ENCODE peak calls at places on chromosomes 13 and 19, in nine cellular contexts. S, E, K, L, T, H, J, Y and W are unnamed samples.

GRCh38 chr19:5719274-5719960 is 529 bp downstream of the LONP1 start:
- DNase-seq in S (no peak), E (no peak), K (no peak), L (peak), T (peak), H (peak), J (peak), Y (no peak), W (no peak)

GRCh38 chr13:32443111-32443510 is 15.2 kb upstream of the N4BP2L1 start:
- DNase-seq in S (no peak), E (no peak), K (peak), L (peak), T (peak), H (peak), J (no peak), Y (no peak), W (no peak)

GRCh38 chr19:51090471-51090870 is 7.8 kb upstream of the KLK14 start:
- DNase-seq in S (no peak), E (no peak), K (no peak), L (no peak), T (no peak), H (no peak), J (no peak), Y (no peak), W (no peak)

GRCh38 chr19:33740811-33741396 is 55.8 kb upstream of the KCTD15 start:
- DNase-seq in S (no peak), E (no peak), K (peak), L (peak), T (peak), H (peak), J (peak), Y (no peak), W (peak)

GRCh38 chr19:33477781-33478180 is 43.8 kb downstream of the PEPD start:
- DNase-seq in S (no peak), E (no peak), K (no peak), L (no peak), T (no peak), H (no peak), J (no peak), Y (no peak), W (peak)

GRCh38 chr13:98938801-98939200 is 39.1 kb downstream of the DOCK9 start:
- DNase-seq in S (no peak), E (no peak), K (no peak), L (peak), T (no peak), H (no peak), J (no peak), Y (no peak), W (no peak)

GRCh38 chr19:56159009-56159501 is 16.8 kb upstream of the GALP start:
- DNase-seq in S (no peak), E (no peak), K (no peak), L (no peak), T (no peak), H (no peak), J (no peak), Y (no peak), W (no peak)

GRCh38 chr13:99726261-99726894 is 225.1 kb downstream of the TM9SF2 start:
- DNase-seq in S (no peak), E (no peak), K (no peak), L (no peak), T (no peak), H (no peak), J (no peak), Y (no peak), W (no peak)

GRCh38 chr19:5880604-5881078 is 10.3 kb upstream of the FUT5 start:
- DNase-seq in S (peak), E (peak), K (peak), L (peak), T (peak), H (peak), J (peak), Y (peak), W (no peak)

GRCh38 chr13:29929062-29929847 is 78.8 kb upstream of the UBL3 start:
- DNase-seq in S (no peak), E (no peak), K (no peak), L (no peak), T (no peak), H (no peak), J (no peak), Y (no peak), W (no peak)

GRCh38 chr19:37506387-37507166 is at the start of gene ZNF793:
- DNase-seq in S (peak), E (peak), K (peak), L (peak), T (peak), H (peak), J (peak), Y (peak), W (peak)

GRCh38 chr13:102548811-102549210 is 48.0 kb upstream of the TPP2 start:
- DNase-seq in S (no peak), E (no peak), K (no peak), L (no peak), T (peak), H (no peak), J (no peak), Y (no peak), W (no peak)

GRCh38 chr19:4172861-4173473 is 9.4 kb downstream of the SIRT6 start:
- DNase-seq in S (peak), E (no peak), K (peak), L (peak), T (no peak), H (peak), J (peak), Y (peak), W (no peak)

DNA sequence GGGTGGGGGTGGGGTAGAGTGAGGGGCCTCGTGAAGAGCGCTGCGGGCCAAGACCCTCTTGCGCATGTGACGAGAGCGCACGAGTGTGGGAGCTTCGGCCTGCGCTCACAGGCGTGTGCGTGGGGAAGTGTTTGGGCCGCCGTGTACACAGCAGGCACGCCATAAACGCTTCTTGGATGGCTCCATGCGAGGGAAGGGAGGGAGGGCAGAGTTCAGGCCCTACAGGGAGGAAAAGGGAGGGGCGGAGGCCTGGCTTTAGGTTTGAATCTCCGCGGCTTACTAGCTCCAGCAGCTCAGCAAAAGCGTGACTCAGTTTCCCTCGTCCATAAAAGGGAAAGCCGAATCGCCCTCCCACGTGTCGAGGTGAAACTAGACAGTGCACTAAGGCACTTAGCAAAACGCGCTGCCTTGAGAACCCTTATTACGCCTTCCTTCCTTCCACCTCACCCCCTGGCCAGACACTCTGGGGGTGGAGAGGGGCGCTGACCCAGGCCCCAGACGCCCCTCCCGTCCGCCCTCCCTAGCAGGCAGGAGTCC is 12.5 kb downstream of the GADD45B start:
- DNase-seq in S (no peak), E (no peak), K (no peak), L (no peak), T (no peak), H (peak), J (no peak), Y (no peak), W (no peak)
- H3K4me3 ChIP-seq in S (no peak), E (peak), K (no peak), L (no peak), T (no peak), H (peak), J (no peak), Y (peak), W (peak)

DNA sequence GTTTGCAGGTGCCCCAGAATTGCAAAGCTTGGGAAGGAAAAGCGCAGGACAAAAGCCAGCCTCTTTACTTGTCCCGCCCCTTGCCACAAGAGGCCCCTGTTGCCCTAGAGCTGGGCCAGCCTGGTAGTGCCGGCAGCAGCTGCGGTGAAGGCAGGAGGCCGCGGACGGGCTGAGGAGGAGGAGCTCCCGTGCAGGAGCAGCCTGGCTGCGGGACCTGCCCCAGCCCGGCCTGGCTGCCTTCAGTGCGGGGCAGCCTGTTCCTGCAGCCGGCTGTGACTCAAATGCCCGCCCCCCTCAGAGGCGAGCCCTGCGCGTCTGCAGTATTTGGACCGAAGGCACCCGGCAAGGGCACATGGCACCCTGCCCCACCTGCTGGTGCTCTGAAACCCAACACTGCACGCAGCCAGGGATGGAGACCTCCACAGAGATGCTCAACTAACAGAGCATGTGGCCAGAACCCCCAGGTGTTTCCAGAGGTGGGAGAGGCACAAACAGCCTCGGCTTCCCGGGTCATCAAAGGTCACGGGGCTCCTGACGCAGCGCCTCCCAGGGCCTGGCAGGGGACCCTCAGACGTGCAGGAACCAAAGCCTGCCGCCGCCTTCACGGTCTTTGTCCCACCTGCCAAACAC is 29.7 kb downstream of the NAXD start:
- DNase-seq in S (peak), E (no peak), K (peak), L (peak), T (peak), H (peak), J (peak), Y (peak), W (no peak)
- TF ChIP-seq CTCF in S (no peak), E (peak), K (peak), L (peak), T (peak), H (peak), J (peak), Y (peak), W (peak)

DNA sequence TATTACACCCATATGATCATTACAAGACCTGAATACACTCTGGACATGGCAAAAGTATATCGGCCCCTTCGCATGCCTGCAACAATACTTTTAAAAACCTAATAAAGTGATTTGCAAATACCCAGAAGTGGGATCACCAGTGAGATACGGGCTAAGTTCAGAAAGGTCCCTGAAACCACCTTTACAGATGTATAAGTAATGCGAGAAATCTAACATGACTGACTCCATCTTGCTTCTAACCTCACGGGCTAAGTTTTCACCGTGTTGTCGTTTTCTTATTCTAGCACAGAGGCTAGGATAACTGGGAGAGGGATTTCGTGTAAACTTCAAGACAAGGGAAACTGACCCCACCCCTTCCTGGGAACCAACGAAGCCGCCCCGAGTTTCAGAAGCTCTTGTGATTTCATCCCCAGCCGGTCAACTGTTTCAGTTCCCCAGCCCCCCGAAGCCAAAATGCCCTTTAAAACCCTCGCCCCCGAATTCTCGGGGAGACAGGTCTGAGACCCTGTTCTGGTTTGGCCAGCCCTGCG is 703 bp downstream of the NEK3 start:
- DNase-seq in S (peak), E (peak), K (no peak), L (no peak), T (peak), H (peak), J (peak), Y (peak), W (peak)
- H3K4me3 ChIP-seq in S (peak), E (peak), K (peak), L (peak), T (peak), H (peak), J (peak), Y (peak), W (peak)

DNA sequence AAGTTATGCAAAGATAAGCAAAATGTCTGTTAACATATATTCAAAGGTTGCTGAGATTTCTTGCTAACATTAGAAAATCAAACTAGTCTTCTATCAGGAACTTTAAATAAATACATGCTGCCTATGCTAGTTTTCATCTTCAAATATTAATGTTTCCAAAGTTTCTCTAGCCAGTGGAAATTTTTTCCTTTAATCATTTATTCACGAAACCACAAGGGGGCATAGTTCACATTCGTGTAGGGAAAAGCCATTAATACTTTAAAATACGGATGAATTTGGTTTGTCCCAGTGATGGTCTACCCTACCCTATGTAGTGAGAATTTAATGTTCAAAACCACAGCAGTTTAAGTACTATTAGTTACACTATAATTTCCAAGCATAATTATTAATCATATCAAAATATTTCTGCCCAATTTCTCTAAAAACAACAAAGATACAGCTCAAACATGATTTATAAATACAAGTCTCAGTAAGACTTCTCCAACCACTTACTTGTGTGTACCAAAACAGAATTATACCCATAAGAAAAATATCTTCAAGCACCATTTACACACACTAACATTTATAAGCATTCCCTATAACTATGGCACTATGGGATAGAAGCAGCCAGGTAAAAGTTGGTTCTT is 16.2 kb downstream of the NUFIP1 start:
- DNase-seq in S (no peak), E (no peak), K (no peak), L (peak), T (peak), H (peak), J (peak), Y (no peak), W (peak)
- TF ChIP-seq CTCF in S (peak), E (peak), K (peak), L (peak), T (peak), H (peak), J (peak), Y (peak), W (peak)

GRCh38 chr19:29965529-29965928 is 23.5 kb downstream of the URI1 start:
- DNase-seq in S (no peak), E (no peak), K (no peak), L (no peak), T (peak), H (peak), J (peak), Y (no peak), W (no peak)
- H3K4me3 ChIP-seq in S (no peak), E (no peak), K (no peak), L (no peak), T (no peak), H (no peak), J (no peak), Y (no peak), W (no peak)

GRCh38 chr19:39679056-39679790 is 23.5 kb downstream of the LGALS16 start:
- DNase-seq in S (no peak), E (no peak), K (no peak), L (no peak), T (no peak), H (peak), J (peak), Y (no peak), W (no peak)

GRCh38 chr19:39676004-39676403 is 20.3 kb downstream of the LGALS16 start:
- DNase-seq in S (no peak), E (peak), K (no peak), L (no peak), T (peak), H (no peak), J (no peak), Y (no peak), W (no peak)

GRCh38 chr19:39679791-39680168 is 24.1 kb downstream of the LGALS16 start:
- DNase-seq in S (no peak), E (no peak), K (no peak), L (no peak), T (no peak), H (no peak), J (no peak), Y (no peak), W (no peak)

GRCh38 chr19:39680593-39680992 is 23.7 kb upstream of the LGALS14 start:
- DNase-seq in S (no peak), E (no peak), K (no peak), L (no peak), T (no peak), H (no peak), J (no peak), Y (no peak), W (no peak)

DNA sequence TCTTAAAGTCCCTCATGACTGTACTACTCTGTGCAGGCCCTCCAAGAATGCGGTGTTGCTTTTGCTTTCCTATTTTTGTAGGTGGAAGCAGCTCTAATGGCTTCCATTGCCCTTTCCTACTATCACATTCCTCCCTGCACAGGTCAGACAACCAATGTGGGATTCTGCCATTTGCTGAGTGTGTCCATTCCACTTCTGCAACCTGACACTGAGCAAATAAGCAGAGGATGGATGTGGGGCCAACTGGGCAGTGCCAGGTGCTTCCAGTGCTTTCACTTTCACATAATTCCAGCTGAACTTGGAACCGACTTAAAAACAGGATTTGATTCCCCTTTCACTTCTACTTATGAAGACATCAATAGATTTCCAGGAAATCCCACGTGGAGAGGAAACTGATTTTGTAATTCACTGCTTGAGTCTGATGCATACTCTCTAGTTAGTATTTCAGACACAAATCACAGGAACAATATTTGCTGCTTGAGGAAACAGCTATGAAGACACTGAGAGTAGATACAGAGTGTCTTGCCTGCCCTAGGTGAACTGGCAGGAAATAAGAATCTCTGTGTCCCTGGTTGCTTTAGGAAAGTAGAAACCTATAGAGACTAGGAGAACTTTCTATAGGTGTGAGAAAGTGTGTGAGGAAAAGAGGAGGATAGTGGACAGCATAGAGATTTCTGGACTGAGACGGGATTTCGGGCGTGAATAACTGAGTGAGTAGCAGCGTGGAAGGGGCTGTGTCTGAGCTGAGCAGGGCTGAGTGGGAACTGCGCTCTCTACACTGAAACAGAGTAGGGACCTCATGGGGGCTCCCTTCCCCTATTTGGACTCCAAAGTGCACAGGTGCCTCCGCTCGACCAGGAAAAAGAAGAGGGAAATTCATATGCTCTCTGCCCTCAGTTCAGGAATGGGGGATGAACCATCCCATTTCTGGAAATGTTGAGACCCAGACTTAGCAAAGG is 22.5 kb downstream of the LGALS16 start:
- DNase-seq in S (no peak), E (peak), K (peak), L (no peak), T (peak), H (no peak), J (peak), Y (no peak), W (no peak)
- TF ChIP-seq CTCF in S (no peak), E (no peak), K (no peak), L (no peak), T (no peak), H (no peak), J (no peak), Y (no peak), W (no peak)

GRCh38 chr19:30492581-30492980 is 120.4 kb downstream of the ZNF536 start:
- DNase-seq in S (no peak), E (no peak), K (no peak), L (no peak), T (no peak), H (no peak), J (no peak), Y (no peak), W (no peak)
- H3K4me3 ChIP-seq in S (no peak), E (no peak), K (no peak), L (no peak), T (no peak), H (no peak), J (no peak), Y (no peak), W (no peak)